ENCODE peak calls at places on chromosomes 7 and 10, in nine cellular contexts. J is fibroblast of the aortic adventitia, B is pancreas, K is neural progenitor cell, E is lower lobe of right lung, H is mucosa of descending colon, S is choroid plexus epithelial cell, R is Calu3, Z is upper lobe of right lung. W is an unnamed sample.

GRCh38 chr10:51733061-51733460 is 33.7 kb upstream of the CSTF2T start:
- DNase-seq in E (no peak), B (no peak), R (no peak), S (peak), H (no peak), Z (no peak), J (peak), K (no peak), W (peak)

GRCh38 chr7:121297843-121298242 is 31.0 kb upstream of the WNT16 start:
- DNase-seq in J (no peak), R (no peak), B (no peak), Z (no peak), H (no peak), E (no peak), K (no peak), S (no peak), W (no peak)

GRCh38 chr7:141701489-141702046 is 398 bp downstream of the DENND11 start:
- DNase-seq in S (peak), B (peak), J (no peak), Z (peak), H (peak), R (peak), E (peak), K (peak), W (no peak)

GRCh38 chr10:92747600-92747999 is 57.8 kb downstream of the HHEX start:
- DNase-seq in E (peak), R (no peak), K (no peak), H (no peak), J (no peak), B (no peak), Z (no peak), S (no peak), W (no peak)

GRCh38 chr10:26043469-26043868 is 109.4 kb downstream of the MYO3A start:
- DNase-seq in K (no peak), R (no peak), J (no peak), E (no peak), S (no peak), B (no peak), Z (no peak), H (no peak), W (no peak)

GRCh38 chr7:135233570-135233969 is at the start of gene STRA8:
- DNase-seq in B (no peak), J (no peak), E (no peak), Z (no peak), K (no peak), H (no peak), R (no peak), S (no peak), W (no peak)

GRCh38 chr7:149475121-149476045 is 14.5 kb upstream of the ZNF777 start:
- DNase-seq in S (no peak), B (no peak), R (no peak), H (no peak), K (no peak), J (no peak), Z (no peak), E (no peak), W (no peak)

GRCh38 chr7:45292481-45292880 is 134.9 kb downstream of the RAMP3 start:
- DNase-seq in K (no peak), B (no peak), S (peak), Z (no peak), E (no peak), J (no peak), H (no peak), R (no peak), W (no peak)

GRCh38 chr7:138089080-138089901 is 13.0 kb downstream of the AKR1D1 start:
- DNase-seq in K (no peak), Z (no peak), R (no peak), J (peak), H (no peak), S (peak), B (no peak), E (no peak), W (peak)

GRCh38 chr10:113523628-113524027 is 29.2 kb upstream of the HABP2 start:
- DNase-seq in J (no peak), S (no peak), B (no peak), E (no peak), H (no peak), R (no peak), K (no peak), Z (no peak), W (no peak)

GRCh38 chr7:24965831-24966708 is 13.9 kb downstream of the OSBPL3 start:
- DNase-seq in H (peak), J (no peak), K (peak), R (peak), B (no peak), E (peak), S (peak), Z (no peak), W (no peak)

GRCh38 chr10:131787961-131788360 is 112.8 kb upstream of the PPP2R2D start:
- DNase-seq in H (no peak), K (no peak), S (no peak), Z (no peak), B (no peak), E (no peak), J (no peak), R (no peak), W (no peak)

GRCh38 chr10:126197036-126197543 is 191.2 kb downstream of the ADAM12 start:
- DNase-seq in R (no peak), J (no peak), E (no peak), S (no peak), K (no peak), B (no peak), Z (no peak), H (no peak), W (no peak)

GRCh38 chr10:110843031-110843430 is 28.7 kb upstream of the PDCD4 start:
- DNase-seq in R (no peak), Z (no peak), J (no peak), E (no peak), B (no peak), H (no peak), S (no peak), K (no peak), W (no peak)

GRCh38 chr7:21261627-21262564 is 166.0 kb upstream of the SP4 start:
- DNase-seq in S (peak), R (peak), J (peak), K (peak), Z (no peak), B (no peak), H (no peak), E (no peak), W (peak)

GRCh38 chr10:7380704-7381241 is 30.1 kb downstream of the SFMBT2 start:
- DNase-seq in B (no peak), K (no peak), H (no peak), E (no peak), J (no peak), Z (no peak), R (no peak), S (no peak), W (no peak)

GRCh38 chr7:36746347-36746746 is 22.1 kb upstream of the AOAH start:
- DNase-seq in Z (no peak), B (peak), E (peak), R (peak), J (peak), H (no peak), S (peak), K (no peak), W (no peak)

GRCh38 chr7:142909921-142910521 is 23.5 kb downstream of the TRPV5 start:
- DNase-seq in J (no peak), B (no peak), E (no peak), S (no peak), H (no peak), K (no peak), Z (no peak), R (no peak), W (no peak)

GRCh38 chr7:142905759-142906158 is 20.2 kb upstream of the TRPV6 start:
- DNase-seq in E (no peak), S (no peak), Z (no peak), H (no peak), K (no peak), B (no peak), J (no peak), R (no peak), W (no peak)

GRCh38 chr7:142906643-142907042 is 21.1 kb upstream of the TRPV6 start:
- DNase-seq in B (no peak), E (no peak), S (no peak), K (no peak), H (no peak), Z (no peak), J (no peak), R (no peak), W (no peak)

GRCh38 chr7:142908290-142908689 is 22.7 kb upstream of the TRPV6 start:
- DNase-seq in S (no peak), R (no peak), K (no peak), B (no peak), E (no peak), J (no peak), Z (no peak), H (no peak), W (no peak)

GRCh38 chr7:142908921-142909870 is 23.7 kb upstream of the TRPV6 start:
- DNase-seq in H (no peak), S (no peak), J (peak), Z (no peak), R (peak), B (no peak), E (no peak), K (peak), W (peak)
- TF ChIP-seq CTCF in H (no peak), S (peak), J (peak), Z (peak), R (no peak), B (no peak), E (peak), K (peak), W (peak)

GRCh38 chr7:98360221-98361124 is 40.4 kb downstream of the BAIAP2L1 start:
- DNase-seq in J (no peak), E (peak), S (peak), R (peak), Z (peak), B (no peak), H (peak), K (peak), W (no peak)
- TF ChIP-seq CTCF in J (no peak), E (no peak), S (peak), R (no peak), Z (no peak), B (no peak), H (no peak), K (no peak), W (no peak)

GRCh38 chr7:31651234-31651633 is 35.8 kb upstream of the PPP1R17 start:
- DNase-seq in J (no peak), R (no peak), E (no peak), B (no peak), Z (no peak), S (no peak), H (no peak), K (no peak), W (no peak)

GRCh38 chr7:31642681-31643115 is 44.3 kb upstream of the PPP1R17 start:
- DNase-seq in Z (no peak), J (no peak), H (no peak), S (no peak), K (no peak), B (no peak), R (no peak), E (no peak), W (no peak)

GRCh38 chr7:31646969-31647368 is 40.0 kb upstream of the PPP1R17 start:
- DNase-seq in B (no peak), S (no peak), J (no peak), K (no peak), E (no peak), H (no peak), R (no peak), Z (no peak), W (no peak)

GRCh38 chr7:31651800-31652326 is 35.2 kb upstream of the PPP1R17 start:
- DNase-seq in Z (no peak), S (no peak), K (no peak), R (no peak), H (no peak), B (no peak), E (no peak), J (no peak), W (no peak)

DNA sequence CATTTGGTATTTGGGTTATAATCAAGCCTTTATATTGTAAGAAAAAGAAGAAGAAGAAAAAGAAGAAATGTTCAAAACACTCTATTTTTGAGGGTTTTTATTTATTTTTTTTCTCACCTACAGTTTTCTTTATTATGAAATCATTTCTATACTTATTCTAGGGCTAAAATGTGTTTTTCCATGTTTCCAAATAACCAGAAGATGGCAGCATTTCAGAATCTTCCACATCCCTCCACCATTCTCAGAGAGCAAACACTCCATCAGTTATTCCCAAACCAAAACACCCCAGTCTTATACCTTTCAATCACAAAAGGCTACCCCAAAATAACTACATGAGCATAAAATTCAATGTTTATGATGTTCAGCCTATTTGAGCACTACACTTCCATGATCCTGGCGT is 38.7 kb upstream of the PPP1R17 start:
- DNase-seq in S (peak), E (no peak), K (peak), H (no peak), B (no peak), J (no peak), Z (no peak), R (no peak), W (peak)
- TF ChIP-seq CTCF in S (no peak), E (peak), K (peak), H (no peak), B (no peak), J (peak), Z (peak), R (peak), W (peak)

GRCh38 chr10:117256910-117257309 is 16.0 kb downstream of the SLC18A2 start:
- DNase-seq in Z (no peak), K (no peak), J (no peak), S (no peak), R (no peak), B (no peak), H (no peak), E (no peak), W (no peak)
- TF ChIP-seq CTCF in Z (no peak), K (no peak), J (no peak), S (no peak), R (no peak), B (no peak), H (no peak), E (no peak), W (no peak)

GRCh38 chr10:111986079-111986478 is 197.5 kb downstream of the GPAM start:
- DNase-seq in J (no peak), H (no peak), S (no peak), Z (no peak), R (no peak), K (no peak), E (no peak), B (no peak), W (no peak)
- TF ChIP-seq CTCF in J (no peak), H (no peak), S (no peak), Z (no peak), R (no peak), K (no peak), E (no peak), B (no peak), W (no peak)

DNA sequence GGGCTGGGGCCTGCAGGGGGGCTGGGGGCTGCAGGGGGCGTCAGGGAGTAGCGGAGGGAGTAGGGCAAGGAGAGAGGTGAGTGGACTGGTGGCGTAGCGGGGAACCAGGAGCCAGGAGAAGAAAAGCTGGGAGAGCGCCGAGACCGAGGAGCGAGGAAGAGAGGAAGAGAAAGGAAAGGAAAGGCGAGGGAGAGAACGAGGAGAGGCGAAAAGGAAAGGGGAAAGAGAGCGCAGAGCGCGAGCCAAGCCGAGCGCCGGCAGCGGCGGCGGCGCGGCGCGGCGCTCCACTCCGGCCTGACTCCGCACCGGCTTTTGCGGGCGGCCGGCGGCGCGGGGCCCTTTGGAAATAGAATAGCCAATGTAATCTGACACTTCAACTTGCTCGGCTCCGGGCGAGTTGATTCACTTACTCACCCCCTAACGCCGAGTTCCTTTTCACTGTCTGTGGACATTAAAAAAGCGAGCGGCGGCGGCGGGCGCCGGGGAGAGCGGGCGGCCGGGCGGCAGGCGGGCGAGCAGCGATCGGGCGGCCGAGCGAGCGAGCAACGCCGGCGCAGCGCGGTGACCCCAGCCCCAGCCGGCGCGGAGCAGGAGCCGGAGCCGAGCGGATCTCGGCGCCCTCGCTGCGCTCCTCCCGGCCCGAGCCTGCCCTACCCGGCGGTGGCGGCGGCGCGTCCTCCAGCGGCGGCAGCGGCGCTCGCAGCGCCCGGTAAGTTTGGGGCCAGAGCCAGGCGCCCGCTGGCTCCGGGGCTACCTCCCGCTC is at the start of gene ZMIZ1:
- DNase-seq in Z (peak), J (peak), S (peak), H (peak), E (peak), K (peak), B (peak), R (peak), W (peak)
- TF ChIP-seq CTCF in Z (peak), J (peak), S (peak), H (no peak), E (no peak), K (peak), B (no peak), R (peak), W (no peak)

DNA sequence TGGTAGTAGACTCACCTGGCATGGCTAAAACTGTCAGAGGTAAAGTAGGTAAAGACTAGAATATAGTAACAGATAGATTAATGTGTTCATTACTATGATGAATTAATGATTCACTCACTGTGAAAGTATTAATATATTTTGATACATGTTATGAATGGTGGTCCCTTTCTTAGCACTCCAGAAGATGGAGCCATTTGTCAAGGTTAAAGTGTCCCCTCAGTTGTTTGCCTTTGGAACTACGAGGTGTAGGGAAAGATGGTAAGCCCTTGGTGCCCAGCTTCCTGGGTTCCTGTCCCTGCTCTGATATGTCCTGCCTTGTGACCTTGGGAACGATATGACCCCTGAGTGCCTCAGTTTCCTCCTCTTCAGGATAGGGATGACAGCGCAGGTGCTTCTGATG is 49.4 kb downstream of the HTRA1 start:
- DNase-seq in J (no peak), E (no peak), R (no peak), S (no peak), Z (no peak), B (no peak), K (no peak), H (no peak), W (no peak)
- TF ChIP-seq CTCF in J (no peak), E (no peak), R (no peak), S (no peak), Z (no peak), B (no peak), K (no peak), H (no peak), W (no peak)

W was measured in AG10803.